ENCODE peak calls at places on chromosomes 1 and 21, in five cellular contexts. Y, L, S, Z and Q are unnamed samples.

GRCh38 chr1:24283326-24284155 is 35.6 kb upstream of the GRHL3 start:
- DNase-seq in Y (peak), L (peak), S (peak), Z (peak), Q (peak)

GRCh38 chr1:201652180-201652579 is 113.3 kb downstream of the NAV1 start:
- DNase-seq in Y (no peak), L (no peak), S (no peak), Z (no peak), Q (no peak)

GRCh38 chr1:206534552-206534951 is 27.2 kb downstream of the RASSF5 start:
- DNase-seq in Y (no peak), L (no peak), S (no peak), Z (no peak), Q (no peak)

GRCh38 chr21:33739701-33740100 is 97.4 kb downstream of the ITSN1 start:
- DNase-seq in Y (no peak), L (no peak), S (no peak), Z (no peak), Q (no peak)

GRCh38 chr1:227451062-227451461 is 112.3 kb upstream of the ZNF678 start:
- DNase-seq in Y (no peak), L (no peak), S (no peak), Z (no peak), Q (peak)

GRCh38 chr1:201216395-201217085 is 25.9 kb downstream of the IGFN1 start:
- DNase-seq in Y (no peak), L (no peak), S (no peak), Z (no peak), Q (no peak)

GRCh38 chr1:33123266-33123665 is 42.3 kb downstream of the AZIN2 start:
- DNase-seq in Y (no peak), L (no peak), S (no peak), Z (no peak), Q (no peak)

GRCh38 chr1:54287176-54287650 is 87.2 kb downstream of the MRPL37 start:
- DNase-seq in Y (peak), L (peak), S (peak), Z (peak), Q (peak)

GRCh38 chr1:34792868-34793727 is at the start of gene GJA4:
- DNase-seq in Y (no peak), L (no peak), S (no peak), Z (no peak), Q (no peak)

GRCh38 chr1:109627692-109628399 is 8.2 kb downstream of the AMPD2 start:
- DNase-seq in Y (no peak), L (no peak), S (no peak), Z (no peak), Q (no peak)

GRCh38 chr1:229848762-229849677 is 218.0 kb upstream of the GALNT2 start:
- DNase-seq in Y (peak), L (peak), S (peak), Z (peak), Q (peak)

GRCh38 chr1:26789953-26790352 is 2.2 kb downstream of the PIGV start:
- DNase-seq in Y (no peak), L (no peak), S (no peak), Z (no peak), Q (no peak)

GRCh38 chr1:228375578-228376261 is 30.9 kb downstream of the TRIM11 start:
- DNase-seq in Y (no peak), L (no peak), S (no peak), Z (no peak), Q (no peak)

GRCh38 chr1:68384321-68384813 is 65.4 kb downstream of the RPE65 start:
- DNase-seq in Y (peak), L (peak), S (peak), Z (peak), Q (peak)
- TF ChIP-seq CTCF in Y (peak), L (peak), S (peak), Z (peak), Q (peak)

DNA sequence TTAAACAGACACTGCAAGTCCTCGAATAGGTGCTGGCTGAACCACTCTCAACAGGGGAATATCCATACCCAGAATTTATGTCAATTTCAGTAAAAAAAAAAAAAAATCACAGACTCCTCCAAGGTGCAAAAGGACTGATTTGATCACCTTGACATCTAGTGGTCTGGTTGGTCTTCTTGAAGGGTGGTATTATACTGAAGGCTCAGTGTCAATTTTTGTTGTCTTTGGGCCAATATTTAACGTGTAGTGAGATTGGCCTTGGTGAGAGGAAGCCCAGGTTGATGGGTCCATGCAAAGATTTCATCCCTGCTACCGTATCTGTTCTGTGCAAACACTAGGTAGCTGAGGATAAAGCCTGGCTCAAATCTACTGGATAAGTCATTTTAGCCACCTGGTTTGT is 4.0 kb upstream of the GBP5 start:
- DNase-seq in Y (no peak), L (no peak), S (no peak), Z (no peak), Q (peak)
- TF ChIP-seq CTCF in Y (no peak), L (no peak), S (no peak), Z (no peak), Q (no peak)

GRCh38 chr1:98988906-98989603 is 15.6 kb downstream of the PLPPR5 start:
- DNase-seq in Y (no peak), L (peak), S (no peak), Z (no peak), Q (no peak)

GRCh38 chr1:98992844-98993243 is 11.8 kb downstream of the PLPPR5 start:
- DNase-seq in Y (no peak), L (no peak), S (no peak), Z (no peak), Q (no peak)

GRCh38 chr1:98985687-98986086 is 19.0 kb downstream of the PLPPR5 start:
- DNase-seq in Y (no peak), L (no peak), S (no peak), Z (no peak), Q (no peak)

GRCh38 chr1:98991127-98992003 is 13.3 kb downstream of the PLPPR5 start:
- DNase-seq in Y (peak), L (peak), S (peak), Z (peak), Q (peak)
- TF ChIP-seq CTCF in Y (peak), L (peak), S (peak), Z (peak), Q (peak)

GRCh38 chr1:107963601-107964396 is 1.2 kb downstream of the VAV3 start:
- DNase-seq in Y (peak), L (no peak), S (peak), Z (peak), Q (no peak)

GRCh38 chr1:107966550-107966949 is 1.6 kb upstream of the VAV3 start:
- DNase-seq in Y (no peak), L (no peak), S (no peak), Z (no peak), Q (no peak)

GRCh38 chr1:107963009-107963408 is 2.0 kb downstream of the VAV3 start:
- DNase-seq in Y (no peak), L (no peak), S (no peak), Z (no peak), Q (no peak)

GRCh38 chr1:107964397-107965111 is 426 bp downstream of the VAV3 start:
- DNase-seq in Y (peak), L (no peak), S (peak), Z (peak), Q (peak)

GRCh38 chr1:107965112-107965991 is at the start of gene VAV3:
- DNase-seq in Y (peak), L (peak), S (peak), Z (peak), Q (peak)
- TF ChIP-seq CTCF in Y (peak), L (no peak), S (no peak), Z (no peak), Q (no peak)

DNA sequence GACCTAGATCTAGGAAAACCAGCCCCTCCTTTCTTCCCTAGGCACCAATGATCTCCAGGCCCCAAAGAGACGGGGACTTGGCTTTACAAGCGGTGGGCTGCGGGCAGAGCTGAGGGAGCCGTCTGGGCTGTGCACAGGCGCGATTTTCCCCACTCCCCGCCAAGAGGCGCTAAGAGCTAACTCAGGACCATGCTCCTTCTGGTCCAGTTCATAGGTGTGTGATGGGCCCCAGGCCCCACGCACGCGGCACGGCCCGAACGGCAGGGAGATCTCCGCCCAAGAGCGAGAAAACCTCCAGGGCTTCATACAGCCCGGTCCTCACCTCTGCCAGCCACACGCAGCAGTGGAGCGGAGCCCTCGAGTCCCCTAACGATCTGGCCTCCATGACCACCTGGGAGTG is 7.5 kb upstream of the GPR153 start:
- DNase-seq in Y (no peak), L (no peak), S (no peak), Z (no peak), Q (no peak)
- TF ChIP-seq CTCF in Y (no peak), L (no peak), S (no peak), Z (no peak), Q (no peak)